ENCODE peak calls at places on chromosomes 12 and 14, in four cellular contexts. E, X, V and L are unnamed samples.

GRCh38 chr14:67623114-67623513 is 3.4 kb downstream of the ARG2 start:
- DNase-seq in E (peak; percentile 70), V (no peak), X (no peak), L (no peak)

GRCh38 chr14:95619785-95620417 is 66.3 kb upstream of the TCL1B start:
- DNase-seq in V (no peak), E (no peak), X (no peak), L (no peak)

GRCh38 chr12:64385468-64385867 is 5.1 kb downstream of the C12orf56 start:
- DNase-seq in E (no peak), V (no peak), X (no peak), L (no peak)

GRCh38 chr14:41362134-41362533 is 244.5 kb upstream of the LRFN5 start:
- DNase-seq in E (no peak), X (no peak), V (no peak), L (no peak)

GRCh38 chr12:120800665-120801064 is 75.0 kb downstream of the ACADS start:
- DNase-seq in X (no peak), V (no peak), E (no peak), L (no peak)

GRCh38 chr14:60327447-60328331 is 78.7 kb downstream of the PPM1A start:
- DNase-seq in E (no peak), V (no peak), X (peak; percentile 23), L (peak; percentile 53)

GRCh38 chr14:67524152-67524963 is 8.7 kb upstream of the PLEKHH1 start:
- DNase-seq in X (no peak), V (no peak), E (no peak), L (no peak)

GRCh38 chr12:26406391-26406790 is 211.0 kb downstream of the SSPN start:
- DNase-seq in X (no peak), E (no peak), V (no peak), L (no peak)

GRCh38 chr12:109462868-109463692 is 14.0 kb downstream of the KCTD10 start:
- DNase-seq in X (peak; percentile 71), V (peak; percentile 93), E (peak; percentile 63), L (no peak)

GRCh38 chr14:85247071-85247470 is 282.9 kb upstream of the FLRT2 start:
- DNase-seq in X (no peak), V (no peak), E (no peak), L (no peak)

GRCh38 chr14:32205984-32206383 is 2.9 kb upstream of the RNU6-8 start:
- DNase-seq in E (no peak), X (no peak), V (no peak), L (no peak)
- TF ChIP-seq CTCF in E (no peak), X (no peak), V (no peak), L (peak; percentile 11)

GRCh38 chr12:4290011-4290790 is 16.6 kb downstream of the CCND2 start:
- DNase-seq in X (no peak), V (peak; percentile 43), E (no peak), L (no peak)

GRCh38 chr12:4287325-4288290 is 14.0 kb downstream of the CCND2 start:
- DNase-seq in E (no peak), X (no peak), V (no peak), L (no peak)

GRCh38 chr12:4289334-4289878 is 15.8 kb downstream of the CCND2 start:
- DNase-seq in E (no peak), V (peak; percentile 58), X (no peak), L (no peak)

GRCh38 chr12:4286771-4287317 is 13.3 kb downstream of the CCND2 start:
- DNase-seq in X (no peak), V (no peak), E (no peak), L (no peak)

DNA sequence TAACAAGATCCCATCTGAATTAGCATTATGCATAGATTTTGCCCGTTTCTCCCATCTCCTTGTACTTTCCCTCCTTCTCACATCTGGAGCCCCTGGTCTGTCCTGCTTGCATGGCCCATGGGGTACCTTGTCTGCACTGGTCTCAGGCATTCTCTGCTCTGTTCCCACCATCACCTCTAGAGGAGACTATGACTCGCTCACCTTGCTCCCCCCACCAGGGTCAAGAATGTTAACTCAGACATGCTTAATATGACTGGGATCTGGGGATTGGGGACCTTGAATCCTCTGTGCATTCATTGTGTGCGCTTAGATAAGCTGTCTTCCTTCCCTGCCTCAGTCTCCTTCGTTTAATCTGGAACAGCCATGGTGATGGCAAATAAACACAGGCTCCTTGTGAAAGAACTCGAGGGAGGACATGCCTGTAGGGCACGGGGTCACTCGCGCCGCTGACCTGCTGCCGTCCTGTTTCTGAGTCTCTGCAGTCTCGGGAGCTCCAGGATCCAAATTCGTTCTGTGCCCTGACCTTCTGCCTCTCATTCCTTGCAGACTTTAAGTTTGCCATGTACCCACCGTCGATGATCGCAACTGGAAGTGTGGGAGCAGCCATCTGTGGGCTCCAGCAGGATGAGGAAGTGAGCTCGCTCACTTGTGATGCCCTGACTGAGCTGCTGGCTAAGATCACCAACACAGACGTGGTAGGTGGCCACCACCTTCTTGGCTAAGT is 14.9 kb downstream of the CCND2 start:
- DNase-seq in X (no peak), V (no peak), E (no peak), L (no peak)
- H3K4me3 ChIP-seq in X (no peak overlapping the region), V (no peak overlapping the region), E (no peak overlapping the region), L (no peak overlapping the region)

DNA sequence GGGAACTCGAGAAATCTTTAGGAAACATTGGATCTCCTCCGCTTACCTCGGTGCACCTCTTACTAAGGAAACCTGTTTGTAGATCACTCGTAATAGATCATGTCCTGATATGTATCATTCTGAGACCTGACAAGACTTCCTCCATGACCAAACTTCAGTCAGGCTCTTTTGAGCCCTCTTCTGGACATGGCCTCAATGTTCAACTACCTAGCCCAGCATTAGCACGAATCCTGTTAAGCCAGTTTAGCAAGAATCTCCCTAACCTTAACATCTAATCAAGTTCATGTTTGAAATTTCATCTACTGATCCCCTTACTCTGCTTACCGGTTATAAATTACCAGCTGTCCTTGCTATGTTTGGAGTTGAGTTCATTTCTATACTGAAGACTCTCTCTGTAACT is 713.9 kb upstream of the USP15 start:
- DNase-seq in E (no peak), X (no peak), V (no peak), L (no peak)
- TF ChIP-seq CTCF in E (no peak), X (no peak), V (no peak), L (no peak)

DNA sequence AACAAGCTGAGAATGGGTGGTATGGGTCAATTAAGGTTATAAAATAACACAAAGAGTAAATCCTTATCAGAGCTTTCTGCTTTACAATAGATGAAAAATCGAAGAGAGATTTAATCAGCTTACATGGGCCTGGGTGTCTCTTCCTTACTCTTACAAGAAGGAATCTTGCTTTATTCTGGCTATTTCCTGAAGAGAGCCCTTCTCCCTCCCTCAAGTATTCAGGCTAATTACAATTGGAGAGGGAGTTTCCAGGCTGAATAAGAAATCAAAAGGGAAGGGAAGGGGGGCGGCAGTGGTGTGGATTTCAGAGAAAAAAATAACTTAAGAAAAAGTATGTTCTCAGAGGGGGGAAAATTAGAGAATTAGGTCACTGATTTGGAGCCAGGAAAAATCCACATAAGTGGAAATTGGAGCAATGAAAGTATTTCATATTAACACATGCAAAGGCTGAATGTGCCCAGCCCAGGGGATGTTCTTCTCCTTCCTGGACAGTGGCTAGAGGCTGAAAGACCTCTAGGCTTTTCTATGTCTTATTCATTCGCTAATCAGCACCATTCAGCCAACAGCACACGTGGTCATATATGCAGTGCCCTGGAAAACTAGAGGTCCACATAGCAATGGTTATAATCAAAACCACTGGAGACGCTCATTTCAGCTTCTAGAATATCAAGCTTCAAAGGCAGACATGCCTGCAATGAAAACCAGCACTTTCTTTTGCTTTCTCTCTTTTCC is 158.9 kb upstream of the BTG1 start:
- DNase-seq in X (no peak), V (no peak), E (no peak), L (no peak)
- H3K4me3 ChIP-seq in X (no peak overlapping the region), V (no peak overlapping the region), E (no peak overlapping the region), L (no peak overlapping the region)

DNA sequence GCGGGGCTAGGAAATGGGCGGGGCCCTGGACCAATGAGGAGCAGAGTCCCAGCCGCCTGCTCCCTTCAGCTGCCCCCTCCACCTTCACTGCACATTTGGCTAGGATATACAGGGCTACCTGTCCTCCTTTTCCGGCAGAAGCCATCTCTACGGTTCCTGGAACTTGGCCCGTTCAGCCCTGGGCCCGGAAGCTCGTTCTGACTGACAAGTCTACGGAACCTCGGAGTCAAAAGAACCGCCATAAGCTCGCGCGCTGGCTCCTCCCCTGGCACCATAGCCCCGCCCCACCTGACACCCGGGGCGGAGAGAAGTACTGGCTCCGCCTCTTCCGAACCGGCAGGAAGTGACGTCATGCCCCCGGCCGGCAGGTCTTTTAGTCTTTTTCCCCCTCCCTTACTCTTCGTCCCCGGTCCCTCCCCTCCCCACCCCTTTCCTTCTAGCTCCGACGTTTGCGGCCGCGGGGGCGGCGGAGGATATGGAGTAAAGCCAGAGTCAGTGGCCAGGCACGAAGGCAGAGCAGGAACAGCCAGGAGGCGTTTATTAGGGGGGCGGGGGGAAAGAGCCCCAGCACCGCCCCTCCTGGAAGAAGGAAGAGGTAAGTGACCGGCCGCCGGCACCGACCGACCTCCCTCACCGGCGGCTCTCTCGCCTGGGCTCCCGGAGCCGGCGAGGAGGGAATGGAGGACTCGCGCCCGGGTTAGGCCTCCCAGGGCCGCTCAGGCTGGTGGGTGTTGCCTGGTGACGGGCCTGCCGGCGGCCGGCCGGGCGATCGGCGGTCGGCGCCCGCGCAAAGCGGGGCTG is at the start of the genes DEPDC4 and SCYL2:
- DNase-seq in V (peak; percentile 98), X (peak; percentile 94), E (peak; percentile 88), L (peak; percentile 71)
- TF ChIP-seq CTCF in V (no peak), X (no peak), E (peak; percentile 3), L (no peak)